ENCODE peak calls at places on chromosomes 13 and 19, in four cellular contexts. Z is SK-N-SH, A is HepG2, K is HCT116. R is an unnamed sample.

GRCh38 chr19:44694184-44694579 is 4.8 kb upstream of the CEACAM16 start:
- DNase-seq in K (no peak), A (no peak), Z (no peak), R (peak)

GRCh38 chr19:14471436-14472187 is 3.5 kb downstream of the PTGER1 start:
- DNase-seq in K (no peak), Z (peak), A (no peak), R (peak)

GRCh38 chr19:6230991-6231448 is 48.8 kb downstream of the MLLT1 start:
- DNase-seq in A (no peak), Z (no peak), K (no peak), R (no peak)

GRCh38 chr13:102582256-102582655 is 14.5 kb upstream of the TPP2 start:
- DNase-seq in K (no peak), Z (no peak), A (no peak), R (no peak)

GRCh38 chr19:10468133-10468532 is 35.0 kb downstream of the KEAP1 start:
- DNase-seq in K (no peak), Z (no peak), A (no peak), R (no peak)

GRCh38 chr19:37251308-37252229 is 33.6 kb downstream of the ZNF383 start:
- DNase-seq in Z (peak), K (no peak), A (no peak), R (no peak)

GRCh38 chr19:5624741-5625140 is 1.9 kb downstream of the SAFB start:
- DNase-seq in A (no peak), Z (no peak), K (no peak), R (no peak)

GRCh38 chr13:52845766-52846566 is 2.5 kb downstream of the PCDH8 start:
- DNase-seq in A (no peak), K (no peak), Z (peak), R (no peak)

GRCh38 chr13:112835344-112835743 is 133.7 kb upstream of the MCF2L start:
- DNase-seq in A (no peak), Z (no peak), K (no peak), R (no peak)

GRCh38 chr13:99033814-99034213 is 56.0 kb upstream of the DOCK9 start:
- DNase-seq in A (peak), Z (peak), K (no peak), R (no peak)

GRCh38 chr19:36604656-36605100 is 435 bp upstream of the ZNF382 start:
- DNase-seq in K (no peak), Z (peak), A (peak), R (peak)

GRCh38 chr19:47729799-47730520 is 15.4 kb upstream of the NOP53 start:
- DNase-seq in K (no peak), Z (peak), A (peak), R (peak)

GRCh38 chr13:36251012-36251411 is 36.7 kb upstream of the SOHLH2 start:
- DNase-seq in Z (no peak), A (no peak), K (no peak), R (no peak)

GRCh38 chr13:51221108-51221507 is 1.1 kb upstream of the FAM124A start:
- DNase-seq in K (no peak), A (no peak), Z (no peak), R (no peak)

GRCh38 chr19:17159466-17160393 is 55.4 kb upstream of the USE1 start:
- DNase-seq in A (peak), K (no peak), Z (no peak), R (no peak)

GRCh38 chr13:26445092-26445491 is 112.4 kb upstream of the WASF3 start:
- DNase-seq in Z (no peak), K (no peak), A (no peak), R (no peak)

DNA sequence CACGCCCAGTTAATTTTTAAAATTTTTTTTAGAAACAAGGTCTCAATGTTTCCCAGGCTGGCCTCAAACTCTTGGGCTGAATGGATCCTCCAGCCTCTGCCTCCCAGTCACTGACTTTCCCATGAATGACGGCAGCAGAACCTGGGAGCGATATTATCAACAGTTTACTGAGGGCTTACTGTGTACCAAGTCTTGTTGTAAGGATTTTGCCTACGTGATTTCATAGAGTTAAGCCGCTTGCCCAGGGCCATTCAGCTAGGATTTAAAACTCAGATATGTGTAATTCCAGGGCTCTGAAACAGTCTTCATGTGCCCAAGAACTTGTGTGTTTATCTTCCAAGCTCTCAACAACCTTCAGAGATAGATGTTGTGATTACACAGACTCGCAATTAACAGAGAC is 6.0 kb upstream of the KXD1 start:
- DNase-seq in K (no peak), A (no peak), Z (no peak), R (no peak)
- TF ChIP-seq ELF1 in K (no peak), A (no peak), Z (no peak), R (no peak)

DNA sequence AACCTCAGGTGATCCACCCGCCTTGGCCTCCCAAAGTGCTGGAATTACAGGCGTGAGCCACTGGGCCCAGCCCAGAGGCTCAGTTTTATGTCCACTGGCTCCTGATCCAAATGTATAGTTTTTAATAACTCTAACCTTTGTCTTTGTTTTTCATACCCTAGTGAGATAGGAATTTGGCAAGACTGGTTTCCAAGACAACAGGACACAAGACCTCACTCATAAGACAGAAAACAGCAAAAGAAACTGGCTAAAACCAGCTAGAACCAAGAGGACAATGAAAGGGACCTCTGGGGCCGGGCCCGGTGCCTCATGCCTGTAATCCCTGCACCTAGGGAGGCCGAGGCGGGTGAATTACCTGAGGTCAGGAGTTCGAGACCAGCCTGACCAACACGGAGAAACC is 27.6 kb downstream of the CPT1C start:
- DNase-seq in Z (no peak), K (no peak), A (no peak), R (no peak)
- TF ChIP-seq ELF1 in Z (no peak), K (no peak), A (no peak), R (no peak)

GRCh38 chr19:19276386-19276785 is 3.3 kb upstream of the TM6SF2 start:
- DNase-seq in A (no peak), K (no peak), Z (peak), R (no peak)
- TF ChIP-seq ELF1 in A (no peak), K (no peak), Z (no peak), R (no peak)

GRCh38 chr19:31066385-31066784 is 282.9 kb downstream of the TSHZ3 start:
- DNase-seq in A (no peak), Z (no peak), K (no peak), R (no peak)
- TF ChIP-seq ELF1 in A (no peak), Z (no peak), K (no peak), R (no peak)

GRCh38 chr19:38718747-38719543 is 25.3 kb downstream of the CAPN12 start:
- DNase-seq in Z (peak), K (no peak), A (no peak), R (no peak)
- TF ChIP-seq ELF1 in Z (no peak), K (no peak), A (no peak), R (no peak)

GRCh38 chr13:105719861-105720260 is 815.6 kb downstream of the EFNB2 start:
- DNase-seq in K (no peak), A (no peak), Z (no peak), R (no peak)

GRCh38 chr13:105721056-105721455 is 814.4 kb downstream of the EFNB2 start:
- DNase-seq in Z (no peak), K (no peak), A (no peak), R (no peak)
- TF ChIP-seq ELF1 in Z (no peak), K (no peak), A (no peak), R (no peak)

GRCh38 chr19:57280913-57281425 is 684 bp downstream of the ZNF460 start:
- DNase-seq in K (no peak), Z (peak), A (no peak), R (no peak)
- TF ChIP-seq ELF1 in K (no peak), Z (no peak), A (no peak), R (no peak)

GRCh38 chr19:4173479-4174211 is 8.7 kb downstream of the SIRT6 start:
- DNase-seq in K (no peak), A (no peak), Z (peak), R (no peak)

GRCh38 chr19:4174212-4174894 is 8.0 kb downstream of the SIRT6 start:
- DNase-seq in K (no peak), Z (no peak), A (no peak), R (no peak)

GRCh38 chr19:4171676-4172075 is 10.7 kb downstream of the SIRT6 start:
- DNase-seq in A (no peak), K (no peak), Z (peak), R (no peak)

GRCh38 chr19:4174895-4175668 is 7.3 kb downstream of the SIRT6 start:
- DNase-seq in A (no peak), K (no peak), Z (no peak), R (no peak)

DNA sequence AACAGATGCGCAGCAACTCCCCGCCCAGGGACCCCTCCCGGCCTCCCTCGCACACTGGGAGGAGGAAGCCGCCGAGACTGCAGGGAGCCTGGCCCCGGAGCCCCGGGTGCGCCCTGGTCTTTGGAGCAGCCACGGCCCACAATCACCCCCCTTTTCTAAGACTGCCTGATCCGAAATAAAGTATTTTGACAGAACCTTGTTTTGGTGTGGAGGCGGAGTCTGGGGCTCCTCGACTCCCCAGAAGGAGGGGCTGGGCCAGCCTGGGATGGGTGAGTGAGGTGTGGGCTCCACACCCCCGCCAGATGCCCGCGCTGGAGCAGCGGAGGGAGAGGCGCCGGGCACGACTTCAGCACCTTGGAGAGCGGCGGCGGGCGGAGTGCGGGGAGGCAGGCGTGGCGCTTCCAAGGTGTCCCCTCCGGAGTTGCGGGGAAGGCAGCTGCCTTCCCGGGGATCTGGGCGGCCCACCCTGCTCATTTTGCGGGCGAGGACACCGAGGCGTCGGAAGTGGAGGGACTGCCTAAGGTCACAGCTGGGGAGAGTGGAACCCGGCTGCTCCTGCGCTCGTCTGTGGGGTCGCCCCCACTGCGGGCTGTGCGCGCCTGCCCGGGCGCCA is 9.4 kb downstream of the SIRT6 start:
- DNase-seq in Z (peak), A (no peak), K (no peak), R (peak)
- TF ChIP-seq ELF1 in Z (no peak), A (no peak), K (no peak), R (no peak)

GRCh38 chr19:1905071-1905862 is at the start of the genes ADAT3 and SCAMP4:
- DNase-seq in A (peak), Z (peak), K (peak), R (peak)

GRCh38 chr19:1905863-1906375 is 720 bp downstream of the ADAT3 start:
- DNase-seq in K (no peak), Z (no peak), A (no peak), R (no peak)

GRCh38 chr19:1906985-1907562 is 1.9 kb downstream of the ADAT3 start:
- DNase-seq in Z (no peak), K (no peak), A (no peak), R (no peak)

GRCh38 chr19:1901940-1902404 is 3.2 kb upstream of the ADAT3 start:
- DNase-seq in A (peak), K (no peak), Z (no peak), R (no peak)

DNA sequence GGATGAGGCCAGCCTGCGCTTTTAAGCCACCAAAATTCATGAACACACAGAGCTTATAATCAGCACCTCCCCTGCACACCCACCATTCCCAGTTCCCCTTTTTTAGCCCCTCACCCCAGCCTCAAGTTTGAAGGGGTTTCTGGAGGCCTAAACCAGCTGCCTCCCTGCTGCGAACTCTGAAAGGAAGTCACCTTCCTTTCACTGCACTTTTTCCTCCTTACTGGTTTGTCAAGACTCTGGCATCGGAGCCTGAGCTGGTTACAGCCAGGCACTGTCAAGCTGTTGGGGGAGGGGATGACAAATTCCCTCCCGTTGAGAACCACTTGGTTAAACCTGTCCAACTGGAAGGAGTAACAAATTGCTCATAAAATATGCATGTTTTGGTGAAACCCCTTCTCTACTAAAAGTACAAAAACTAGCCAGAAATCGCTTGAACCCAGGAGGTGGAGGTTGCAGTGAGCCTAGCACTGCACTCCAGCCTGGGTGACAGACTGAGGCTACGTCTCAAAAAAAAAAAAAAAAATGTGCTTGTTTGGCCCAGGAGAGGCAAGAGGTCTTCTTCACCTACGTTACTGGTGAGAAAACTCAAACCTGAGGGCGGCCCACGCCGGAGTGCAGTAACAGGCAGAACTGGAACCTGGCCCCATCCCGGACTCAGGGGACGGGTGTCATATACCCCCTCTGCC is 671 bp upstream of the ADAT3 start:
- DNase-seq in A (no peak), Z (no peak), K (no peak), R (no peak)
- TF ChIP-seq ELF1 in A (no peak), Z (no peak), K (no peak), R (no peak)

GRCh38 chr19:13037161-13037560 is 41.9 kb downstream of the NFIX start:
- DNase-seq in K (no peak), A (no peak), Z (no peak), R (no peak)
- TF ChIP-seq ELF1 in K (no peak), A (no peak), Z (no peak), R (no peak)

R was measured in K562.